ENCODE peak calls at places on chromosome 2, in nine cellular contexts. L, T, E, G, S, D, M, F and V are unnamed samples. For H3K9me3 and H3K4me1, the result is how much of the 10 kb centered on the place peaks cover.

GRCh38 chr2:99881901-99882591 is 260.3 kb downstream of the AFF3 start:
- DNase-seq in E (peak), F (no peak), D (no peak), S (no peak), G (peak), T (no peak), M (no peak), L (no peak), V (no peak)

GRCh38 chr2:152036611-152037469 is 62.0 kb downstream of the CACNB4 start:
- DNase-seq in T (peak), G (peak), D (peak), F (peak), L (peak), S (peak), M (peak), E (peak), V (peak)

GRCh38 chr2:200744252-200744651 is 67.5 kb upstream of the BZW1 start:
- DNase-seq in L (no peak), S (no peak), F (no peak), T (no peak), D (no peak), E (peak), M (no peak), G (no peak), V (peak)

GRCh38 chr2:158061763-158062162 is 39.9 kb upstream of the UPP2 start:
- DNase-seq in L (peak), T (no peak), F (no peak), D (no peak), G (no peak), M (no peak), S (no peak), E (no peak), V (no peak)

GRCh38 chr2:239278941-239279365 is 121.9 kb downstream of the HDAC4 start:
- DNase-seq in G (no peak), S (no peak), D (no peak), F (no peak), M (peak), L (no peak), T (peak), E (peak), V (peak)

GRCh38 chr2:23427976-23428375 is 43.0 kb downstream of the KLHL29 start:
- DNase-seq in L (no peak), G (no peak), S (no peak), E (no peak), D (no peak), T (no peak), F (no peak), M (no peak), V (no peak)

GRCh38 chr2:179826297-179826696 is 35.1 kb downstream of the ZNF385B start:
- DNase-seq in T (no peak), G (no peak), M (no peak), L (no peak), E (peak), S (no peak), F (no peak), D (no peak), V (no peak)

GRCh38 chr2:98913916-98914712 is 21.9 kb downstream of the CRACDL start:
- DNase-seq in L (no peak), G (no peak), D (no peak), E (no peak), T (no peak), S (no peak), M (peak), F (no peak), V (no peak)

GRCh38 chr2:187055463-187055862 is 206.5 kb upstream of the ZSWIM2 start:
- DNase-seq in E (no peak), M (no peak), S (no peak), G (peak), D (no peak), L (no peak), T (peak), F (peak), V (no peak)

GRCh38 chr2:24147364-24147763 is 24.1 kb downstream of the FAM228B start:
- DNase-seq in E (no peak), F (no peak), L (no peak), G (no peak), T (no peak), S (no peak), M (no peak), D (no peak), V (no peak)

GRCh38 chr2:46818141-46818552 is 97.5 kb downstream of the MCFD2 start:
- DNase-seq in F (peak), T (peak), D (peak), G (no peak), L (no peak), S (peak), M (peak), E (no peak), V (peak)

GRCh38 chr2:128691526-128691925 is 372.9 kb upstream of the HS6ST1 start:
- DNase-seq in D (no peak), L (no peak), M (no peak), S (no peak), T (no peak), E (no peak), G (no peak), F (no peak), V (no peak)

GRCh38 chr2:129585760-129586159 is 393.7 kb upstream of the RAB6C start:
- DNase-seq in G (peak), E (no peak), S (no peak), F (no peak), D (no peak), T (no peak), L (no peak), M (no peak), V (no peak)

GRCh38 chr2:200032895-200033294 is 77.5 kb downstream of the MAIP1 start:
- DNase-seq in E (no peak), T (no peak), F (no peak), G (no peak), S (no peak), L (no peak), D (no peak), M (no peak), V (no peak)

GRCh38 chr2:19611491-19612332 is 253.3 kb upstream of the OSR1 start:
- DNase-seq in S (no peak), D (peak), G (peak), M (peak), T (no peak), L (no peak), F (no peak), E (peak), V (no peak)

GRCh38 chr2:73855526-73855925 is 26.8 kb downstream of the STAMBP start:
- DNase-seq in E (peak), L (no peak), T (no peak), G (no peak), M (no peak), D (no peak), S (no peak), F (no peak), V (no peak)

GRCh38 chr2:68292108-68292710 is 27.5 kb downstream of the CNRIP1 start:
- DNase-seq in S (no peak), M (no peak), E (peak), L (no peak), D (no peak), F (no peak), G (peak), T (no peak), V (no peak)

GRCh38 chr2:15556311-15556930 is 4.7 kb downstream of the NBAS start:
- DNase-seq in F (no peak), L (no peak), G (no peak), M (no peak), T (no peak), S (no peak), E (no peak), D (no peak), V (no peak)

GRCh38 chr2:68284896-68285295 is 32.6 kb upstream of the PPP3R1 start:
- DNase-seq in G (peak), E (peak), F (peak), M (no peak), T (peak), L (no peak), D (no peak), S (no peak), V (peak)

GRCh38 chr2:149399934-149400615 is 69.7 kb downstream of the LYPD6 start:
- DNase-seq in L (no peak), G (no peak), F (no peak), S (no peak), D (no peak), M (no peak), E (no peak), T (no peak), V (no peak)

GRCh38 chr2:110679337-110679707 is 1.5 kb upstream of the BUB1 start:
- DNase-seq in G (peak), T (peak), M (no peak), S (no peak), F (no peak), D (no peak), L (no peak), E (peak), V (no peak)

GRCh38 chr2:134338180-134338579 is 84.3 kb downstream of the MGAT5 start:
- DNase-seq in S (peak), T (peak), G (no peak), D (no peak), E (no peak), F (peak), L (no peak), M (no peak), V (peak)

GRCh38 chr2:106044021-106044420 is 150.1 kb downstream of the UXS1 start:
- DNase-seq in D (no peak), M (no peak), T (no peak), S (no peak), F (no peak), E (no peak), L (no peak), G (no peak), V (no peak)

GRCh38 chr2:209389124-209389523 is 34.7 kb upstream of the MAP2 start:
- DNase-seq in S (no peak), D (no peak), M (no peak), G (no peak), E (no peak), T (no peak), L (no peak), F (no peak), V (no peak)

GRCh38 chr2:220513573-220514288 is 886.3 kb downstream of the SLC4A3 start:
- DNase-seq in M (no peak), G (no peak), F (no peak), T (no peak), E (peak), L (no peak), D (no peak), S (no peak), V (no peak)

GRCh38 chr2:161362568-161363166 is 53.4 kb upstream of the TBR1 start:
- DNase-seq in M (no peak), L (no peak), E (no peak), F (no peak), G (no peak), D (no peak), T (no peak), S (no peak), V (no peak)
- H3K9me3 ChIP-seq in M (under half), L (under half), E (under half), F (under half), G (under half), D (under half), T (under half), S (under half), V (under half)

GRCh38 chr2:64797881-64798590 is 144.3 kb upstream of the SERTAD2 start:
- DNase-seq in M (no peak), S (no peak), D (no peak), L (no peak), F (no peak), E (peak), T (no peak), G (peak), V (no peak)

GRCh38 chr2:64795024-64795592 is 141.4 kb upstream of the SERTAD2 start:
- DNase-seq in T (no peak), D (no peak), G (no peak), L (no peak), E (no peak), M (no peak), F (no peak), S (no peak), V (no peak)

GRCh38 chr2:64799592-64800252 is 146.0 kb upstream of the SERTAD2 start:
- DNase-seq in D (no peak), E (no peak), M (no peak), L (no peak), T (no peak), F (no peak), S (no peak), G (no peak), V (no peak)

GRCh38 chr2:64794426-64794995 is 140.8 kb upstream of the SERTAD2 start:
- DNase-seq in E (no peak), M (no peak), L (no peak), D (no peak), S (no peak), F (no peak), G (no peak), T (no peak), V (no peak)

GRCh38 chr2:64796926-64797325 is 143.2 kb upstream of the SERTAD2 start:
- DNase-seq in F (no peak), S (no peak), G (no peak), T (no peak), L (no peak), M (no peak), E (no peak), D (no peak), V (no peak)
- H3K4me1 ChIP-seq in F (under half), S (under half), G (under half), T (under half), L (under half), M (under half), E (under half), D (under half), V (under half)

GRCh38 chr2:83042053-83042452 is 1417.0 kb downstream of the SUCLG1 start:
- DNase-seq in F (no peak), T (no peak), G (no peak), M (no peak), E (no peak), D (no peak), S (no peak), L (no peak), V (no peak)
- H3K27ac ChIP-seq in F (no peak), T (no peak), G (no peak), M (no peak), E (no peak), D (no peak), S (no peak), L (no peak), V (no peak)

GRCh38 chr2:218168016-218168415 is 1.3 kb upstream of the CXCR1 start:
- DNase-seq in T (no peak), L (no peak), S (no peak), E (peak), G (no peak), F (no peak), D (no peak), M (no peak), V (no peak)

GRCh38 chr2:218169757-218170546 is 3.2 kb upstream of the CXCR1 start:
- DNase-seq in L (peak), F (no peak), M (peak), G (peak), E (no peak), D (no peak), T (no peak), S (no peak), V (no peak)

GRCh38 chr2:218168635-218169462 is 2.1 kb upstream of the CXCR1 start:
- DNase-seq in L (peak), S (no peak), M (peak), F (peak), G (peak), E (peak), D (peak), T (peak), V (peak)

DNA sequence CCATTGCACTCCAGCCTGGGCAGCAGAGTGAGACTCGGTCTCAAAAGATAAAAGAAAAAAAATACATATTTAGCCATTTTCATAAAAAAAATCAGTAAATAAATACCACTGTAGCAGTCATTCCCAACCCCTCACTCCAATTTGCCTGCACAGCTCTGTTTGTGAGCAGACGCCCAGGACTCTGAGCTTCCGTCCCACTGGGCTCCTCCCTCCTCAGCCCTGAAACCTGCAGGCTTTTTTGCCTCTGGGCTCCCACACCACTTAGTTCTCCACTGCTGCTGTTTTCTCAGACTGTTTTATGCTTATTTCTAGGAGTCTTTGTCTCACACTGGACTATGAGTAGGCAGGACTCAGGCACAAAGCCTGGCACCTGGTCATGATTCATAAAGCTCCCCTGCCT is 6.0 kb upstream of the CXCR1 start:
- DNase-seq in T (no peak), E (no peak), D (no peak), G (no peak), F (no peak), S (no peak), L (peak), M (no peak), V (no peak)
- H3K9me3 ChIP-seq in T (under half), E (under half), D (under half), G (under half), F (under half), S (under half), L (under half), M (under half), V (under half)

DNA sequence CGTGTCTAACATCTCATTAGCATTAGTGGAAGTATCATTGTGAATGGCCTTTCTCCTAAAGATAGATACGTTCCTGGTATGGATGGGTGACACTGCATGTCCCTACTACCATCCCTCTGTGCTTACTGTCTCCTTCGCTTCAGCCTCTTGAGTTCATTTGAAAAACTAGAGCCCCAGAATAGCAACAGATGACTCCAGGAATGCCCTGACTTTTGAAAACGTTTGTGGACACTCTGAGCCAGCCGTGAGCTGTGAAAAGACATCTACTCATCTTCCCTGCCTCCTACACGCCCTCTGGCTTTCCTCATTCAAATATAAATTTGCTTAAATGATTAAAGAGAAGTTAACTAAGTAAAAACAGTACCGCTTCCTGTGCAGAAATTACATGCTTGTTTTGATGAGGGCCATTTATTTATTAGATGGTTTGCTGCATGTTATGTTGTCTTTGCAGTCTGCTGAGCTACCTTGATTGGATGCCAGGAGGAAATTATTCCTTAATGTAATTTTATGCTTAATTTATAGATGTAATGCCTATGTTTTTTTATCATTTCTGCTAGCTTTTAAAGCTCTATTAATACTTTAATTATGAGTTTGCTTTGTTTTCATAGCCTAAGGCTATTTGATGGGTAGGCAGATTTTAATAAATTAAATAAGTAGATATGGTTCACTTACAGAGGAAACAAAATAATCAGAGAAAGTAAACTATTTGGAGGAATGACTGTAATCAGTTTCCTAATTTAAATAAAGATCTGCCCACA is 32.1 kb upstream of the MYO3B start:
- DNase-seq in M (no peak), T (no peak), F (no peak), S (no peak), L (no peak), G (no peak), D (no peak), E (no peak), V (no peak)
- H3K4me1 ChIP-seq in M (under half), T (under half), F (under half), S (under half), L (under half), G (under half), D (under half), E (under half), V (under half)

DNA sequence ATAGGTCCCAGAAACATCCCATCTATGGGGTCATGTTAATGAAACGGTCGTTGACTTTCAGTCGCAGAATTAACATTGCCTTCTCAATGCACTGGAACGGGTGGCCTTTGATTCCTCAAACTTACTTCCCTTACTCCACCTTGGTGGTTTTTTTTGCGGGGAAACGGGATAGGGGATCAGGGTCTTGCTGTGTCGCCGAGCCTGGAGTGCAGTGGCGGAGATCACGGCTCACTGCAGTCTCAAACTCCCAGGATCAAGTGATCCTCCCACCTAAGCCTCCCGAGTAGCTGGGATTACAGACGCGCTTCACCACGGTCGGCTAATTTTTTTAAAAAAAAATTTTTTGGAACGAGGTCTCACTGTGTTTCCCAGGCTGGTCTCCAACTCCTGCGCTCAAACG is 754 bp downstream of the ATG16L1 start:
- DNase-seq in E (no peak), F (no peak), S (no peak), T (no peak), L (no peak), M (no peak), D (no peak), G (no peak), V (no peak)
- H3K27ac ChIP-seq in E (peak), F (peak), S (no peak), T (peak), L (no peak), M (peak), D (peak), G (peak), V (no peak)

DNA sequence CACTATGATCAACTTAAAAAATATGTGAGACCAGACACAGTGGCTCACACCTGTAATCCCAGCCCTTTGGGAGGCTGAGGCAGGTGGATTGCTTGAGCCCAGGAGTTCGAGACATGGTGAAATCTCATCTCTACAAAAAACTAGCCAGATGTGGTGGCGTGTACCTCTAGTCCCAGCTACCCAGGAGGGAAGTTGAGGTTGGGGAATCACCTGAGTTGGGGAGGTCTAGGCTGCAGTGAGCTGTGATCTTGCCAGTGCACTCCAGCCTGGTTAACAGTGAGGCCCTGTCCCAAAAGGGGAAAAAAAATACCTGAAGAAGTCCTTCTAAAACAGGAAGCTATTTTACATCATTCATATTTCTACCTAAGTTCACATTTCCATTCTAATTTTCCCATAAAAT is 144.0 kb downstream of the EML6 start:
- DNase-seq in L (no peak), S (no peak), M (no peak), D (no peak), G (no peak), F (no peak), T (no peak), E (no peak), V (no peak)
- H3K9me3 ChIP-seq in L (under half), S (under half), M (under half), D (under half), G (under half), F (under half), T (under half), E (under half), V (under half)